ENCODE peak calls at places on chromosomes 5 and 9, in eight cellular contexts. One of them, this sample, is unnamed.

GRCh38 chr5:110021251-110021650 is 331.5 kb downstream of the MAN2A1 start:
- DNase-seq in stimulated activated CD4-positive, alpha-beta T cell treated with anti-CD3 and anti-CD28 coated beads, TNF-alpha, amount 100 ng/mL, for 24 hours: no peak
- DNase-seq in erythroblast: no peak
- DNase-seq in AG08396: no peak
- DNase-seq in RPMI8226: no peak
- DNase-seq in NCI-H460: no peak
- DNase-seq in A673: no peak
- DNase-seq in fibroblast of the conjunctiva: no peak
- DNase-seq in this sample: no peak

GRCh38 chr5:591746-592145 is 20.4 kb upstream of the CEP72 start:
- DNase-seq in erythroblast: no peak
- DNase-seq in stimulated activated CD4-positive, alpha-beta T cell treated with anti-CD3 and anti-CD28 coated beads, TNF-alpha, amount 100 ng/mL, for 24 hours: no peak
- DNase-seq in A673: no peak
- DNase-seq in RPMI8226: no peak
- DNase-seq in fibroblast of the conjunctiva: no peak
- DNase-seq in NCI-H460: no peak
- DNase-seq in AG08396: no peak
- DNase-seq in this sample: peak; percentile 46

GRCh38 chr5:114174837-114175236 is 187.0 kb upstream of the KCNN2 start:
- DNase-seq in fibroblast of the conjunctiva: no peak
- DNase-seq in AG08396: no peak
- DNase-seq in erythroblast: no peak
- DNase-seq in A673: no peak
- DNase-seq in stimulated activated CD4-positive, alpha-beta T cell treated with anti-CD3 and anti-CD28 coated beads, TNF-alpha, amount 100 ng/mL, for 24 hours: no peak
- DNase-seq in NCI-H460: no peak
- DNase-seq in RPMI8226: no peak
- DNase-seq in this sample: no peak

GRCh38 chr5:137752873-137753226 is 1.3 kb downstream of the HNRNPA0 start:
- DNase-seq in erythroblast: peak; percentile 78
- DNase-seq in stimulated activated CD4-positive, alpha-beta T cell treated with anti-CD3 and anti-CD28 coated beads, TNF-alpha, amount 100 ng/mL, for 24 hours: peak; percentile 34
- DNase-seq in fibroblast of the conjunctiva: no peak
- DNase-seq in RPMI8226: peak; percentile 41
- DNase-seq in A673: peak; percentile 47
- DNase-seq in NCI-H460: no peak
- DNase-seq in AG08396: no peak
- DNase-seq in this sample: no peak

GRCh38 chr9:75615284-75615683 is 275.2 kb upstream of the PCSK5 start:
- DNase-seq in A673: no peak
- DNase-seq in RPMI8226: no peak
- DNase-seq in stimulated activated CD4-positive, alpha-beta T cell treated with anti-CD3 and anti-CD28 coated beads, TNF-alpha, amount 100 ng/mL, for 24 hours: no peak
- DNase-seq in AG08396: no peak
- DNase-seq in fibroblast of the conjunctiva: no peak
- DNase-seq in NCI-H460: no peak
- DNase-seq in erythroblast: no peak
- DNase-seq in this sample: no peak

GRCh38 chr9:5799314-5799713 is 33.6 kb downstream of the ERMP1 start:
- DNase-seq in erythroblast: peak; percentile 45
- DNase-seq in NCI-H460: peak; percentile 24
- DNase-seq in AG08396: peak; percentile 23
- DNase-seq in stimulated activated CD4-positive, alpha-beta T cell treated with anti-CD3 and anti-CD28 coated beads, TNF-alpha, amount 100 ng/mL, for 24 hours: no peak
- DNase-seq in RPMI8226: no peak
- DNase-seq in A673: peak; percentile 59
- DNase-seq in fibroblast of the conjunctiva: peak; percentile 41
- DNase-seq in this sample: no peak

GRCh38 chr9:131656356-131657030 is 83.4 kb downstream of the RAPGEF1 start:
- DNase-seq in A673: no peak
- DNase-seq in erythroblast: peak; percentile 10
- DNase-seq in fibroblast of the conjunctiva: no peak
- DNase-seq in stimulated activated CD4-positive, alpha-beta T cell treated with anti-CD3 and anti-CD28 coated beads, TNF-alpha, amount 100 ng/mL, for 24 hours: peak; percentile 54
- DNase-seq in RPMI8226: peak; percentile 78
- DNase-seq in AG08396: no peak
- DNase-seq in NCI-H460: no peak
- DNase-seq in this sample: no peak

GRCh38 chr9:82606761-82607382 is 456.1 kb downstream of the RASEF start:
- DNase-seq in stimulated activated CD4-positive, alpha-beta T cell treated with anti-CD3 and anti-CD28 coated beads, TNF-alpha, amount 100 ng/mL, for 24 hours: no peak
- DNase-seq in erythroblast: peak; percentile 14
- DNase-seq in fibroblast of the conjunctiva: peak; percentile 60
- DNase-seq in RPMI8226: peak; percentile 44
- DNase-seq in AG08396: peak; percentile 58
- DNase-seq in A673: peak; percentile 55
- DNase-seq in NCI-H460: peak; percentile 18
- DNase-seq in this sample: no peak

GRCh38 chr9:88930716-88931115 is 60.6 kb upstream of the S1PR3 start:
- DNase-seq in stimulated activated CD4-positive, alpha-beta T cell treated with anti-CD3 and anti-CD28 coated beads, TNF-alpha, amount 100 ng/mL, for 24 hours: no peak
- DNase-seq in NCI-H460: no peak
- DNase-seq in RPMI8226: no peak
- DNase-seq in AG08396: no peak
- DNase-seq in fibroblast of the conjunctiva: no peak
- DNase-seq in erythroblast: no peak
- DNase-seq in A673: no peak
- DNase-seq in this sample: no peak

GRCh38 chr9:24218656-24219055 is 327.0 kb downstream of the IZUMO3 start:
- DNase-seq in erythroblast: no peak
- DNase-seq in NCI-H460: no peak
- DNase-seq in AG08396: no peak
- DNase-seq in RPMI8226: no peak
- DNase-seq in stimulated activated CD4-positive, alpha-beta T cell treated with anti-CD3 and anti-CD28 coated beads, TNF-alpha, amount 100 ng/mL, for 24 hours: no peak
- DNase-seq in fibroblast of the conjunctiva: no peak
- DNase-seq in A673: no peak
- DNase-seq in this sample: no peak

GRCh38 chr9:136051568-136052432 is 43.3 kb downstream of the NACC2 start:
- DNase-seq in fibroblast of the conjunctiva: peak; percentile 77
- DNase-seq in A673: peak; percentile 96
- DNase-seq in erythroblast: no peak
- DNase-seq in NCI-H460: peak; percentile 91
- DNase-seq in stimulated activated CD4-positive, alpha-beta T cell treated with anti-CD3 and anti-CD28 coated beads, TNF-alpha, amount 100 ng/mL, for 24 hours: peak; percentile 31
- DNase-seq in AG08396: peak; percentile 91
- DNase-seq in RPMI8226: peak; percentile 66
- DNase-seq in this sample: peak; percentile 94

GRCh38 chr9:36112516-36112915 is 24.0 kb upstream of the GLIPR2 start:
- DNase-seq in stimulated activated CD4-positive, alpha-beta T cell treated with anti-CD3 and anti-CD28 coated beads, TNF-alpha, amount 100 ng/mL, for 24 hours: no peak
- DNase-seq in RPMI8226: no peak
- DNase-seq in NCI-H460: no peak
- DNase-seq in erythroblast: no peak
- DNase-seq in A673: no peak
- DNase-seq in fibroblast of the conjunctiva: no peak
- DNase-seq in AG08396: no peak
- DNase-seq in this sample: no peak

GRCh38 chr9:37997636-37998374 is 71.2 kb downstream of the SHB start:
- DNase-seq in erythroblast: peak; percentile 88
- DNase-seq in NCI-H460: no peak
- DNase-seq in stimulated activated CD4-positive, alpha-beta T cell treated with anti-CD3 and anti-CD28 coated beads, TNF-alpha, amount 100 ng/mL, for 24 hours: no peak
- DNase-seq in A673: no peak
- DNase-seq in AG08396: no peak
- DNase-seq in RPMI8226: no peak
- DNase-seq in fibroblast of the conjunctiva: no peak
- DNase-seq in this sample: peak; percentile 57

GRCh38 chr5:141906972-141907371 is 16.7 kb upstream of the DELE1 start:
- DNase-seq in AG08396: no peak
- DNase-seq in RPMI8226: no peak
- DNase-seq in fibroblast of the conjunctiva: no peak
- DNase-seq in NCI-H460: no peak
- DNase-seq in erythroblast: no peak
- DNase-seq in stimulated activated CD4-positive, alpha-beta T cell treated with anti-CD3 and anti-CD28 coated beads, TNF-alpha, amount 100 ng/mL, for 24 hours: no peak
- DNase-seq in A673: no peak
- DNase-seq in this sample: no peak

GRCh38 chr9:95425910-95426551 is 90.7 kb downstream of the PTCH1 start:
- DNase-seq in fibroblast of the conjunctiva: no peak
- DNase-seq in stimulated activated CD4-positive, alpha-beta T cell treated with anti-CD3 and anti-CD28 coated beads, TNF-alpha, amount 100 ng/mL, for 24 hours: no peak
- DNase-seq in erythroblast: no peak
- DNase-seq in RPMI8226: peak; percentile 34
- DNase-seq in A673: peak; percentile 21
- DNase-seq in AG08396: peak; percentile 57
- DNase-seq in NCI-H460: peak; percentile 11
- DNase-seq in this sample: no peak

GRCh38 chr5:26343801-26344310 is 694.5 kb downstream of the CDH9 start:
- DNase-seq in erythroblast: no peak
- DNase-seq in A673: no peak
- DNase-seq in fibroblast of the conjunctiva: no peak
- DNase-seq in AG08396: no peak
- DNase-seq in stimulated activated CD4-positive, alpha-beta T cell treated with anti-CD3 and anti-CD28 coated beads, TNF-alpha, amount 100 ng/mL, for 24 hours: no peak
- DNase-seq in RPMI8226: no peak
- DNase-seq in NCI-H460: no peak
- DNase-seq in this sample: no peak

GRCh38 chr9:91937727-91938126 is 12.3 kb downstream of the ROR2 start:
- DNase-seq in erythroblast: no peak
- DNase-seq in NCI-H460: no peak
- DNase-seq in AG08396: no peak
- DNase-seq in RPMI8226: no peak
- DNase-seq in A673: no peak
- DNase-seq in stimulated activated CD4-positive, alpha-beta T cell treated with anti-CD3 and anti-CD28 coated beads, TNF-alpha, amount 100 ng/mL, for 24 hours: no peak
- DNase-seq in fibroblast of the conjunctiva: no peak
- DNase-seq in this sample: no peak